ENCODE peak calls at places on chromosomes 12 and 14, in five cellular contexts. L is fibroblast of pulmonary artery, Y is heart left ventricle, F is A549, E is lower leg skin. J is an unnamed sample.

GRCh38 chr12:53381739-53382630 is 2.0 kb downstream of the SP1 start:
- DNase-seq in Y (peak), L (peak), E (no peak), F (peak), J (peak)

GRCh38 chr12:102740157-102741032 is 176.6 kb downstream of the PAH start:
- DNase-seq in L (peak), E (no peak), Y (no peak), F (peak), J (peak)

GRCh38 chr12:56206373-56207166 is 15.2 kb downstream of the RNF41 start:
- DNase-seq in L (peak), Y (peak), F (peak), E (no peak), J (peak)

GRCh38 chr12:78703820-78704525 is 160.6 kb upstream of the SYT1 start:
- DNase-seq in L (peak), E (no peak), F (peak), Y (no peak), J (peak)

GRCh38 chr14:36676236-36676635 is 14.6 kb downstream of the PAX9 start:
- DNase-seq in F (no peak), L (no peak), E (no peak), Y (no peak), J (no peak)

GRCh38 chr12:94735985-94736384 is 85.6 kb upstream of the TMCC3 start:
- DNase-seq in L (no peak), E (no peak), Y (no peak), F (no peak), J (no peak)

GRCh38 chr12:105329926-105330282 is 587 bp upstream of the C12orf75 start:
- DNase-seq in L (no peak), F (no peak), Y (no peak), E (no peak), J (no peak)

GRCh38 chr12:45730842-45731336 is 1.4 kb downstream of the ARID2 start:
- DNase-seq in E (no peak), F (no peak), Y (peak), L (peak), J (peak)

GRCh38 chr14:24952851-24953666 is 96.9 kb downstream of the STXBP6 start:
- DNase-seq in Y (no peak), L (no peak), E (no peak), F (peak), J (no peak)

GRCh38 chr14:99475179-99475578 is 5.5 kb downstream of the SETD3 start:
- DNase-seq in F (no peak), Y (no peak), E (no peak), L (peak), J (peak)

GRCh38 chr14:99757331-99758070 is 35.7 kb upstream of the EML1 start:
- DNase-seq in E (no peak), L (peak), Y (no peak), F (peak), J (peak)

GRCh38 chr12:40439771-40440492 is 215.1 kb downstream of the LRRK2 start:
- DNase-seq in Y (no peak), L (no peak), E (no peak), F (peak), J (no peak)

GRCh38 chr14:104732355-104732804 is 8.4 kb downstream of the ADSS1 start:
- DNase-seq in L (no peak), F (peak), Y (peak), E (no peak), J (no peak)

GRCh38 chr12:38785376-38785775 is 120.0 kb downstream of the CPNE8 start:
- DNase-seq in F (no peak), E (no peak), L (no peak), Y (no peak), J (no peak)

GRCh38 chr12:16870845-16871244 is 264.9 kb upstream of the LMO3 start:
- DNase-seq in E (no peak), F (no peak), L (no peak), Y (no peak), J (no peak)

GRCh38 chr12:46300906-46301305 is 32.1 kb upstream of the SLC38A1 start:
- DNase-seq in F (no peak), E (no peak), Y (peak), L (peak), J (peak)

GRCh38 chr12:53698948-53699672 is 23.2 kb upstream of the ATP5MC2 start:
- DNase-seq in Y (no peak), E (no peak), F (no peak), L (no peak), J (no peak)

GRCh38 chr14:20667957-20668356 is 16.4 kb upstream of the RNASE4 start:
- DNase-seq in L (no peak), E (no peak), Y (no peak), F (no peak), J (no peak)
- H3K4me3 ChIP-seq in L (no peak), E (no peak), Y (no peak), F (no peak), J (no peak)

GRCh38 chr12:120359159-120359527 is 9.8 kb downstream of the MSI1 start:
- DNase-seq in Y (no peak), L (no peak), E (no peak), F (no peak), J (no peak)

GRCh38 chr12:120357104-120357503 is 11.9 kb downstream of the MSI1 start:
- DNase-seq in Y (no peak), F (no peak), E (no peak), L (no peak), J (no peak)

GRCh38 chr12:120361506-120362208 is 7.3 kb downstream of the MSI1 start:
- DNase-seq in L (peak), E (no peak), Y (peak), F (no peak), J (peak)

GRCh38 chr12:120356567-120357030 is 12.4 kb downstream of the MSI1 start:
- DNase-seq in L (peak), Y (peak), E (peak), F (peak), J (peak)

DNA sequence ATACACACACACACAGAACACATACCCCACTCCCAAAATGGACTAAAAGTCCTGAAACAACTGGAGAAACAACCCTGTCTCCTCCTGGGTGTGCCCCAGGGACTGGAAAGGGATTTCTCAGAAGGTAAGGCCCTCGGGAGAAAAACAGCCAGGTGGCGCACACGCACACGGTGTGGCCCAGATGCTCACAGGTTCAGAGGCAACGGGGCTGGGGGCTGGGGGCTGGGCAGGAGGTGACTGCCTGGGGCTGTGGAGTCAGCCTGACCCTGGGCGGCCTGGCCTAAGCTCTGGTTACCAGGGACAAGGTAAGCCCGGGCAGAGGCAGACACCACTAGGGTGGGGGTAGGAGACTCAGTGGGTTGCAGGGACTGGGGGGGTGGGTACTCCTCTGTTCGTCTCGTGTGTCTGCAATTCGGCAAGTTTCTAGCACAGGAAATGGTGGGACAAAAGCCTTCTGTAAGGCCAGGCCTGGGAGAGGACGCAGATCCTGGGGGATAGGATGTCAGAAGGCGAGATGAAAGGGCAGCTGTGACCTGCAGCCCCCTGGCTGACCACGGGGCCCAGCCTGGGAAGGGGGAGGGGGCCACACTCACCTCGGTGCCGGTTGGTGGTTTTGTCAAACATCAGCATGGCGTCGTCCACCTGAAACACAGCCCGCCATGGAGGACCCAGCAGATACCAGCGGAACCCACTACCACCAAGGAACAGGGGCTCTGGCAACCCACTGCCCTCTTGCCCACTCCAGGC is 10.4 kb downstream of the MSI1 start:
- DNase-seq in Y (no peak), L (no peak), E (no peak), F (no peak), J (no peak)
- TF ChIP-seq CTCF in Y (no peak), L (no peak), E (no peak), F (no peak), J (no peak)

DNA sequence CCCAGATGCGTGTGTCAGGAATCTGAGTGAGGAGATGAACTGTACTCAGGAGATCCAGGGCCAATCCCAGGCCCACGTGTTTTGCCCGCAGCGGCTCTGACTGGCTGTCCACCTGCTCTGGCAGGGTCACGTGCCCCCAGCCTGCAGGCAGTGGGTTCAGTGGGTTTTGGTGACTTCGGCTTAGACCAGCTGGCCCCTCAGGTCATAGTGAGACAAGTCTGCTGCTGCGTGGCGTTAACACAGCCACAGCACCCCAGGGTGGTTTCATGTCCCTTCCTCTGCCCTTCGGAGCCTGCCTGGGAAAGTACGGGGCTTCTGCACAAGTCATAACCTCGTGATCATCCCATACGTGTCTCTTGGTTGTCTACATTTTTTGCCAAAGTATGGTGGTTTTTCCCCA is 2.6 kb downstream of the FBRSL1 start:
- DNase-seq in L (no peak), F (no peak), Y (no peak), E (no peak), J (no peak)
- H3K4me3 ChIP-seq in L (no peak), F (no peak), Y (no peak), E (no peak), J (no peak)

GRCh38 chr12:3277261-3277943 is 200.2 kb downstream of the TSPAN9 start:
- DNase-seq in L (no peak), Y (no peak), F (no peak), E (no peak), J (no peak)

GRCh38 chr12:3279415-3279780 is 202.2 kb downstream of the TSPAN9 start:
- DNase-seq in L (no peak), E (no peak), Y (no peak), F (no peak), J (no peak)

GRCh38 chr12:3280967-3281366 is 203.8 kb downstream of the TSPAN9 start:
- DNase-seq in E (no peak), Y (no peak), F (no peak), L (no peak), J (no peak)

GRCh38 chr12:3279832-3280231 is 202.7 kb downstream of the TSPAN9 start:
- DNase-seq in F (no peak), L (no peak), Y (no peak), E (no peak), J (peak)

DNA sequence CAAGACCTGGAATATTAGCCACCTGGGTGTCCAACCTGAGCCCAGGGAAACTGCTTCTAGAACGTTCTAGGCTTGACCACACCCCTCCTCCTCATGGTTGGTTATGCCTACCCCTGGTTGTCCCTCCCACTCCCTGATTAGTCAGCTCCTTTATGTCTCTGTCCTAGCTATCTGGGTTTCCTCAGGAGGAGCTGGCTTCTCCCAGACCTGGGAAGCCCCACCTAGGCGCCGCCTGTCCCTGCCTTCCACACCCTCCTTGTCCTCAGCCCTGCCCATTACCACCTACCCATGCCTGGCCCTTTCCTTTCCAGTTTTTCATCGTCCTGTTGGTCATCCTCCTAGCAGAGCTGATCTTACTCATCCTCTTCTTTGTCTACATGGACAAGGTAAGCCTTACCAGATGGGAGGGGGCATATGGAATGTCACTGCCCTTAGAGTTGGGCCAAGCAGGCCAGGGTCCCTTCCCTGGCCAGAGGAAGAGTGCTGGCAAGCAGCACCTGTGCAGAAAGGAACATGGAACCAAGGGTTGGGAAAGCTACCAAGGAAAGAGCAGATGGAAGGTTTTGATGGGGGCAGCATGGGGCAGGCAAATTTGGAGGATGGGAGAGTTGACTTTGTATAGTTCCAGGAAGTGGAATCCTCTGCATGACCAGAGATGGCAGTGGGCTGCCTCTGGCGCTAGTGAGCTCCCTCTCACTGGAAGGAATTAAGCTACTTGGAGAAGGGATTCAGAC is 201.7 kb downstream of the TSPAN9 start:
- DNase-seq in F (no peak), E (no peak), Y (no peak), L (no peak), J (no peak)
- TF ChIP-seq CTCF in F (no peak), E (no peak), Y (no peak), L (no peak), J (no peak)